ENCODE peak calls at places on chromosomes 13 and 19, in five cellular contexts. R, G, K, V and N are unnamed samples.

GRCh38 chr13:83883061-83883523 is 818 bp upstream of the SLITRK1 start:
- DNase-seq in R (no peak), G (no peak), K (no peak), V (no peak), N (no peak)

GRCh38 chr13:18212873-18213272 is 968.8 kb downstream of the TUBA3C start:
- DNase-seq in R (no peak), G (no peak), K (no peak), V (no peak), N (no peak)

GRCh38 chr19:49425922-49426592 is 869 bp downstream of the GFY start:
- DNase-seq in R (no peak), G (no peak), K (peak; percentile 37), V (no peak), N (no peak)

GRCh38 chr19:17762505-17763229 is 11.4 kb downstream of the FCHO1 start:
- DNase-seq in R (no peak), G (peak; percentile 56), K (peak; percentile 70), V (no peak), N (no peak)

GRCh38 chr13:110138700-110139036 is 168.3 kb downstream of the COL4A1 start:
- DNase-seq in R (no peak), G (peak; percentile 56), K (no peak), V (no peak), N (no peak)

GRCh38 chr19:13644648-13645047 is 119.7 kb upstream of the MRI1 start:
- DNase-seq in R (no peak), G (no peak), K (no peak), V (no peak), N (no peak)

GRCh38 chr19:44824758-44825157 is 15.9 kb downstream of the BCAM start:
- DNase-seq in R (peak; percentile 54), G (no peak), K (peak; percentile 35), V (no peak), N (no peak)

GRCh38 chr19:5789201-5789795 is 1.7 kb downstream of the DUS3L start:
- DNase-seq in R (no peak), G (no peak), K (no peak), V (no peak), N (no peak)

GRCh38 chr19:47013041-47013517 is 6.6 kb upstream of the NPAS1 start:
- DNase-seq in R (peak; percentile 90), G (peak; percentile 87), K (peak; percentile 79), V (peak; percentile 87), N (peak; percentile 94)

GRCh38 chr13:61136515-61136914 is 279.1 kb downstream of the PCDH20 start:
- DNase-seq in R (no peak), G (no peak), K (no peak), V (no peak), N (no peak)

GRCh38 chr13:35484384-35484783 is 7.9 kb upstream of the MAB21L1 start:
- DNase-seq in R (no peak), G (no peak), K (no peak), V (no peak), N (no peak)

GRCh38 chr19:49580264-49581006 is at the start of gene NOSIP:
- DNase-seq in R (peak; percentile 96), G (peak; percentile 96), K (peak; percentile 99), V (peak; percentile 96), N (peak; percentile 97)

GRCh38 chr19:35268546-35269424 is at the start of gene USF2:
- DNase-seq in R (peak; percentile 74), G (peak; percentile 86), K (peak; percentile 58), V (peak; percentile 86), N (peak; percentile 89)

GRCh38 chr19:510606-511100 is 3.4 kb downstream of the TPGS1 start:
- DNase-seq in R (peak; percentile 79), G (peak; percentile 88), K (peak; percentile 82), V (peak; percentile 75), N (peak; percentile 93)

DNA sequence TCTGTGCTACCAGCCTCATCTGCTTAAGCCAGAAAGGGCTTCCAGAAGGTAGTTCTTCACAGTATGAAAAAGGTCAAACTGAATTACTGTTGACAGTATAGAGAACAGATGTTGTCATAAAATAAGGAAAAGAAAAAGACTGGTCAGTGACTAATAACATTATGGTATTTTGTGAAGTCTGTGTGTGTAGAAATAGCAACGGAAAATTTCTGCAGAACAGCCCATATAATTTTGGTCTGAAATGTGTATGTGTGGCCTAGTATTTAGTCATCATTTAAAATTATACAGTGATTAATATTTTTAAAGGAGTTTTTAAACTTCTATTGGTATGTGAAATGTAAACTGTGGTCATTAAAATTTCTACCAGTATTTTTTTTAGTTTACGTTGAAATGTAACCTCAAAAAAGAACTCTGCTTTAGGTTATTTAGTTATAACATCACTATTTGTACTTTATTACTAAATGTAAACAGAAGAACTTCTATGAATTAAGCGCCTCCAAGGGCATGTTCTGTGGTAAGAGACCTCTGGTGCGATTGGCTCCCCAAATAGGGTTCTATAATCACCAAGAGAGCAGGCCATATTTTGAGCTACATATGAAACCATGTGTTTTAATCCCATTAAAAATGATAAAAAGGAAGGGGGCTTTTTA is 3.3 kb upstream of the GPR183 start:
- DNase-seq in R (no peak), G (no peak), K (peak; percentile 29), V (no peak), N (no peak)
- H3K4me3 ChIP-seq in R (no peak overlapping the region), G (no peak overlapping the region), K (no peak overlapping the region), V (no peak overlapping the region), N (no peak overlapping the region)

GRCh38 chr19:38699027-38699346 is 45.3 kb downstream of the CAPN12 start:
- DNase-seq in R (no peak), G (no peak), K (no peak), V (no peak), N (no peak)

GRCh38 chr19:38697641-38698071 is 46.6 kb downstream of the CAPN12 start:
- DNase-seq in R (no peak), G (no peak), K (no peak), V (no peak), N (no peak)

GRCh38 chr19:38697197-38697596 is 47.1 kb downstream of the CAPN12 start:
- DNase-seq in R (no peak), G (no peak), K (no peak), V (no peak), N (no peak)

GRCh38 chr19:38699647-38700349 is 44.5 kb downstream of the CAPN12 start:
- DNase-seq in R (no peak), G (no peak), K (no peak), V (no peak), N (no peak)

DNA sequence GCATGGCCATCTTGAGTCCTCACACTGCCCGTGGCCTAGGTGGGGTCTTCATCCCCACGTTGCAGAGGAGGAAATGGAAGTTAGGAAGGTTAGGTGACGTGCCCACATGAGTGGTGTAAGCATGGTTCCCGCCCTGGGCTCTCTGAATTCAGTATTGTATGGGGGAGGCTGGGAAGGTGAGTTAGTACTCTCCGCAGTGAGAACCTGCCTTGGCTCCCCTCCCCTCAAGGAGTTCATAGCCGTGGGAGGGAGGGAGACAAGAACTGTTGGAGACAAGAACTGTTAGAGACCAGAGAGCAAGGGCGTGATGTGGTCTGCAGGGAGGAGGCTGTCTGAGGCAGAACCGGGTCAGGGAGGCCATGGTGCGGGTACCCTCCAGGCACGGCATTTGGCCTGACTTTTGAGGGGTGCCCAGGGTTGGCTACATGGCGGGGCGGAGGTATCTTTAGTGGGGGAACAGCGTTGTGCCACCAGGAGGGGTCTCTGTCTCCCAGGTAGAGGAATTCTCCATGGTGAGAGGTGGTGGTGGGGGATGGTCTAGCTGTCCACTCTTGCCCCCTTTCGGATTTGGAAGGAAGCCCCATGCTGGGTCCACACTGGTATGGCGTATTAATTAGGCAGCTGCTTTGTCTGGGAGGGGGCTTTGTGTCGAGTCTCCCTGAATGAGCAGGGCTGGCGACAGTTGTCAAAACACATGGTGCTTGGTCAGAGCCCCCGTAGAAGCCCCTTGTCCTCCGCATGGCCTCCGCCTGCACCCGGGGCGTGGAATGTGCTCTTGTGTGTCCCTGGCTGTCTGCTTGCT is 45.8 kb downstream of the CAPN12 start:
- DNase-seq in R (no peak), G (no peak), K (no peak), V (no peak), N (no peak)
- H3K4me1 ChIP-seq in R (no peaks in the 10 kb centered on the region), G (peaks cover 50% of the 10 kb centered on the region), K (peaks cover 20% of the 10 kb centered on the region), V (peaks cover 63% of the 10 kb centered on the region), N (no peaks in the 10 kb centered on the region)

DNA sequence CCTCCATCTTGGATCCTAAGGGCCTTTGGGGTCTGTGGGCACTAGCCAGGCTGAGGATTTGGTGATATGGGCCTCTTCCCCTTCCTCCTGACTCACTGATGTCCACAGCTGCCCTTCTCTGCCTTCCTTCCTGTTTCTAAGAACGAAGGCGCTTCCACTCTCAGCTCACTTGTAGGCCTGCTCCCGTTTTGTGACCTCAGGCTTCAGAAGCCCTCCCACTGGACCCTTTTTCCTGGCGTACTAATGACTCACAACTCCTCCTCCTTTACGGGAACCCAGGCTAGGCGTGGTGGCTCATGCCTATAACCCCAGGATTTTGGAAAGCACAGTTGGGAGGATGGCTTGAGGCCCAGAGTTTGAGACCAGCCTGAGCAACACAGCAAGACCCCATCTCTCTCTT is 55.6 kb downstream of the TMED1 start:
- DNase-seq in R (no peak), G (peak; percentile 63), K (no peak), V (peak; percentile 71), N (no peak)
- H3K36me3 ChIP-seq in R (peaks cover 29% of the 10 kb centered on the region), G (no peaks in the 10 kb centered on the region), K (peaks cover 71% of the 10 kb centered on the region), V (peaks cover 99% of the 10 kb centered on the region), N (no peaks in the 10 kb centered on the region)

DNA sequence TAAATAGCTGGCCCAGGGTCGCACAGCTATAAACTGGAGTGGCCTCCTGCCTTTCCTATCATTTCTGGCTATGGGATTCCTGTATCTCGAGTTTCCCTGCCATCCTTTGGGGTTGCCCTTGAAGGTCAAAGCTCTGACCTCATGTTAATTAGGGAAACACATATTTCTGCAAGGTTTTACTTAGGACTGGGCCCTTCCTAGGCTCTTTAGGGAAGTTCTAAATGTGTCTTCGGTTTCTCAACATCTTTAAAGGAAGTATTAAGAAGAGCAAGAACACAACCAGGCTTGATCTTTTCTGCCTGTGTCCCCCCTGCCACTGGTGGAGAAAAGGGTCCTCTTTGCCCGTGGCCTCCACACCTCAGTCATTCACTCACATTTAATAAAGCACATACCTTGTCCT is 10.8 kb downstream of the LCP1 start:
- DNase-seq in R (no peak), G (no peak), K (no peak), V (no peak), N (no peak)
- H3K4me3 ChIP-seq in R (no peak overlapping the region), G (no peak overlapping the region), K (no peak overlapping the region), V (no peak overlapping the region), N (no peak overlapping the region)

DNA sequence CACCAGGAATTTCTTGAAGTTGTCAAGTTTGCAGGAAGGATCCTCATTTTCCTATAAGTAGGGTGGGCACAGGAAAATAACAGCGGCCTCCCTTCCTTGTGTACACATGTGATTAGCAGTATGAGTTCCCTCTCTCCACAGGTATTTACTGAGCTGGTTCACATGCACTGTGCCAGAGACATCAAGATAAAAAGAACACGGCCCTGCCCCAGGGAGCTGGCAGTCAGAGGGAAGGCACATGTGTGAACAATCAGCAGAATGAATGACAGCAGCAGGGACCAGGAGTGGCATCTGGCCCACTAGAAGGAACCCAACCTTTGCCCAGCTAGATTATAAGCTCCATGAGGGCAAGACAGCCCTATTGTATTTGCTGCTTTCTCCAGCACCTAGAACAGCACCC is 13.9 kb downstream of the DOCK9 start:
- DNase-seq in R (no peak), G (no peak), K (no peak), V (no peak), N (no peak)
- H3K4me1 ChIP-seq in R (no peaks in the 10 kb centered on the region), G (peaks cover 6% of the 10 kb centered on the region), K (no peaks in the 10 kb centered on the region), V (peaks cover 53% of the 10 kb centered on the region), N (no peaks in the 10 kb centered on the region)